ENCODE peak calls at places on chromosomes 16 and 17, in four cellular contexts. X is HTR-8/SVneo, Q is AML-193, E is AG04449. M is an unnamed sample.

GRCh38 chr16:55021595-55022475 is 91.2 kb downstream of the IRX5 start:
- DNase-seq in X (no peak), Q (no peak), E (no peak), M (no peak)

GRCh38 chr16:64012166-64012565 is 1109.7 kb downstream of the CDH11 start:
- DNase-seq in X (no peak), Q (no peak), E (no peak), M (no peak)

GRCh38 chr17:2435181-2435741 is 34.4 kb upstream of the MNT start:
- DNase-seq in X (no peak), Q (no peak), E (no peak), M (no peak)

GRCh38 chr16:30030011-30030685 is 923 bp downstream of the TLCD3B start:
- DNase-seq in X (no peak), Q (no peak), E (no peak), M (no peak)

GRCh38 chr16:11354733-11355574 is 9.7 kb downstream of the RMI2 start:
- DNase-seq in X (no peak), Q (peak), E (no peak), M (no peak)

GRCh38 chr17:31515226-31515759 is 123.8 kb downstream of the RAB11FIP4 start:
- DNase-seq in X (no peak), Q (no peak), E (no peak), M (no peak)

GRCh38 chr17:20083460-20083859 is 74.3 kb downstream of the SPECC1 start:
- DNase-seq in X (no peak), Q (no peak), E (no peak), M (no peak)

GRCh38 chr17:69581061-69581955 is 166.8 kb downstream of the MAP2K6 start:
- DNase-seq in X (no peak), Q (no peak), E (no peak), M (no peak)

GRCh38 chr16:84209989-84210388 is 19.0 kb downstream of the ADAD2 start:
- DNase-seq in X (no peak), Q (no peak), E (no peak), M (no peak)

GRCh38 chr16:46855389-46855788 is 24.4 kb upstream of the C16orf87 start:
- DNase-seq in X (no peak), Q (no peak), E (no peak), M (no peak)

GRCh38 chr17:7258731-7259554 is 3.3 kb downstream of the CLDN7 start:
- DNase-seq in X (no peak), Q (no peak), E (no peak), M (no peak)

GRCh38 chr17:82016061-82016874 is 6.4 kb downstream of the CENPX start:
- DNase-seq in X (no peak), Q (no peak), E (no peak), M (no peak)

GRCh38 chr17:80732268-80732667 is 187.6 kb downstream of the RPTOR start:
- DNase-seq in X (no peak), Q (no peak), E (peak), M (no peak)

GRCh38 chr17:81420769-81421462 is 25.7 kb downstream of the BAHCC1 start:
- DNase-seq in X (no peak), Q (no peak), E (no peak), M (no peak)

GRCh38 chr17:17851603-17852002 is 14.8 kb upstream of the SREBF1 start:
- DNase-seq in X (no peak), Q (no peak), E (no peak), M (no peak)

GRCh38 chr16:22232277-22233049 is 26.4 kb downstream of the EEF2K start:
- DNase-seq in X (no peak), Q (no peak), E (no peak), M (no peak)

GRCh38 chr16:20675488-20676267 is 21.8 kb downstream of the ACSM1 start:
- DNase-seq in X (no peak), Q (no peak), E (no peak), M (no peak)

GRCh38 chr17:72618018-72618509 is 474.4 kb downstream of the SLC39A11 start:
- DNase-seq in X (no peak), Q (no peak), E (no peak), M (no peak)

GRCh38 chr16:69848635-69849545 is 86.8 kb downstream of the WWP2 start:
- DNase-seq in X (peak), Q (no peak), E (peak), M (peak)

GRCh38 chr16:85366031-85366763 is 246.9 kb upstream of the GSE1 start:
- DNase-seq in X (no peak), Q (no peak), E (no peak), M (no peak)

GRCh38 chr17:46903762-46904672 is 18.9 kb upstream of the GOSR2 start:
- DNase-seq in X (no peak), Q (no peak), E (no peak), M (no peak)

GRCh38 chr16:49640606-49641005 is 215.3 kb downstream of the ZNF423 start:
- DNase-seq in X (no peak), Q (no peak), E (no peak), M (no peak)

GRCh38 chr16:2420035-2420434 is 9.2 kb upstream of the CCNF start:
- DNase-seq in X (no peak), Q (no peak), E (no peak), M (no peak)

GRCh38 chr17:82062984-82063368 is 2.6 kb downstream of the DUS1L start:
- DNase-seq in X (no peak), Q (no peak), E (no peak), M (no peak)

GRCh38 chr16:351804-352520 is 561 bp downstream of the AXIN1 start:
- DNase-seq in X (no peak), Q (no peak), E (no peak), M (no peak)

GRCh38 chr17:37770631-37771518 is 26.0 kb upstream of the HNF1B start:
- DNase-seq in X (peak), Q (peak), E (no peak), M (no peak)